ENCODE peak calls at places on chromosomes 6 and 20, in nine cellular contexts. T is cardiac fibroblast, Q is HFFc6, D is ascending aorta, K is AG10803, L is Calu3, P is endothelial cell, W is AG04450, A is brain microvascular endothelial cell. O is an unnamed sample.

GRCh38 chr6:86858970-86859369 is 78.4 kb upstream of the HTR1E start:
- DNase-seq in T (no peak), Q (no peak), D (no peak), K (no peak), L (no peak), P (no peak), W (no peak), A (no peak), O (no peak)

GRCh38 chr20:3712279-3712873 is at the start of gene SIGLEC1:
- DNase-seq in T (no peak), Q (no peak), D (peak), K (no peak), L (no peak), P (no peak), W (no peak), A (no peak), O (no peak)

GRCh38 chr20:15708984-15709598 is 864.2 kb downstream of the KIF16B start:
- DNase-seq in T (peak), Q (no peak), D (no peak), K (no peak), L (peak), P (peak), W (no peak), A (no peak), O (no peak)

GRCh38 chr6:149863596-149863845 is 638 bp downstream of the LRP11 start:
- DNase-seq in T (no peak), Q (no peak), D (peak), K (no peak), L (no peak), P (no peak), W (no peak), A (no peak), O (no peak)

GRCh38 chr6:89410231-89411018 is 1.6 kb downstream of the RRAGD start:
- DNase-seq in T (no peak), Q (no peak), D (no peak), K (no peak), L (no peak), P (no peak), W (no peak), A (no peak), O (no peak)

GRCh38 chr20:4961746-4962145 is 39.6 kb downstream of the SLC23A2 start:
- DNase-seq in T (peak), Q (no peak), D (no peak), K (peak), L (no peak), P (no peak), W (peak), A (peak), O (no peak)

GRCh38 chr6:144176043-144176442 is 25.7 kb downstream of the STX11 start:
- DNase-seq in T (no peak), Q (no peak), D (no peak), K (no peak), L (no peak), P (no peak), W (no peak), A (no peak), O (no peak)

GRCh38 chr6:16663896-16664295 is 97.4 kb downstream of the ATXN1 start:
- DNase-seq in T (no peak), Q (no peak), D (no peak), K (peak), L (no peak), P (no peak), W (no peak), A (no peak), O (no peak)

GRCh38 chr6:10954590-10955010 is 67.7 kb downstream of the SYCP2L start:
- DNase-seq in T (peak), Q (peak), D (peak), K (peak), L (peak), P (peak), W (peak), A (peak), O (peak)

GRCh38 chr6:144259988-144260387 is 25.1 kb upstream of the UTRN start:
- DNase-seq in T (peak), Q (no peak), D (no peak), K (peak), L (no peak), P (no peak), W (no peak), A (no peak), O (no peak)

GRCh38 chr6:39008737-39009136 is 39.8 kb upstream of the GLP1R start:
- DNase-seq in T (no peak), Q (no peak), D (no peak), K (no peak), L (no peak), P (no peak), W (no peak), A (no peak), O (no peak)

GRCh38 chr20:49798718-49799117 is 13.9 kb upstream of the SLC9A8 start:
- DNase-seq in T (no peak), Q (no peak), D (no peak), K (no peak), L (no peak), P (no peak), W (no peak), A (no peak), O (no peak)

GRCh38 chr6:15800821-15801617 is 138.2 kb upstream of the DTNBP1 start:
- DNase-seq in T (no peak), Q (no peak), D (no peak), K (no peak), L (no peak), P (no peak), W (no peak), A (no peak), O (no peak)

GRCh38 chr6:26388014-26388413 is 5.1 kb downstream of the BTN2A2 start:
- DNase-seq in T (no peak), Q (no peak), D (no peak), K (no peak), L (peak), P (no peak), W (no peak), A (peak), O (no peak)

GRCh38 chr6:6596529-6596928 is 8.0 kb downstream of the LY86 start:
- DNase-seq in T (no peak), Q (no peak), D (no peak), K (no peak), L (no peak), P (no peak), W (no peak), A (no peak), O (no peak)

GRCh38 chr6:150890346-150890745 is 24.8 kb downstream of the MTHFD1L start:
- DNase-seq in T (no peak), Q (no peak), D (peak), K (no peak), L (no peak), P (no peak), W (no peak), A (no peak), O (no peak)

GRCh38 chr6:160142115-160142715 is 20.6 kb downstream of the SLC22A1 start:
- DNase-seq in T (no peak), Q (no peak), D (no peak), K (no peak), L (no peak), P (no peak), W (no peak), A (no peak), O (no peak)

GRCh38 chr6:139311826-139312225 is 20.0 kb upstream of the TXLNB start:
- DNase-seq in T (peak), Q (no peak), D (no peak), K (no peak), L (no peak), P (no peak), W (no peak), A (no peak), O (no peak)

GRCh38 chr6:31265926-31266325 is 6.0 kb downstream of the HLA-C start:
- DNase-seq in T (no peak), Q (no peak), D (no peak), K (no peak), L (no peak), P (no peak), W (no peak), A (no peak), O (no peak)

GRCh38 chr20:58647814-58648501 is 3.1 kb upstream of the STX16 start:
- DNase-seq in T (peak), Q (peak), D (no peak), K (peak), L (no peak), P (no peak), W (peak), A (no peak), O (no peak)

GRCh38 chr6:26516481-26517427 is 16.7 kb downstream of the BTN1A1 start:
- DNase-seq in T (no peak), Q (no peak), D (no peak), K (no peak), L (no peak), P (no peak), W (no peak), A (no peak), O (no peak)

GRCh38 chr6:66561479-66561878 is 854.5 kb upstream of the EYS start:
- DNase-seq in T (no peak), Q (no peak), D (no peak), K (no peak), L (no peak), P (no peak), W (no peak), A (no peak), O (no peak)

GRCh38 chr6:113969888-113970807 is 800 bp downstream of the HDAC2 start:
- DNase-seq in T (peak), Q (no peak), D (peak), K (peak), L (peak), P (peak), W (no peak), A (no peak), O (peak)

GRCh38 chr20:6006603-6006949 is 47.3 kb downstream of the LRRN4 start:
- DNase-seq in T (no peak), Q (no peak), D (no peak), K (no peak), L (no peak), P (no peak), W (no peak), A (no peak), O (no peak)

GRCh38 chr6:31079656-31080261 is 32.6 kb downstream of the C6orf15 start:
- DNase-seq in T (peak), Q (peak), D (peak), K (peak), L (peak), P (peak), W (peak), A (peak), O (peak)

GRCh38 chr20:32480361-32481199 is 104.6 kb downstream of the NOL4L start:
- DNase-seq in T (peak), Q (no peak), D (no peak), K (no peak), L (no peak), P (no peak), W (no peak), A (no peak), O (no peak)

GRCh38 chr20:62338294-62338620 is 28.9 kb downstream of the LAMA5 start:
- DNase-seq in T (no peak), Q (no peak), D (no peak), K (no peak), L (no peak), P (no peak), W (no peak), A (no peak), O (no peak)

GRCh38 chr6:30682181-30683117 is 4.0 kb downstream of the PPP1R18 start:
- DNase-seq in T (peak), Q (peak), D (peak), K (peak), L (peak), P (peak), W (no peak), A (peak), O (peak)

GRCh38 chr6:105326838-105327745 is 75.8 kb downstream of the PREP start:
- DNase-seq in T (no peak), Q (peak), D (no peak), K (peak), L (peak), P (no peak), W (peak), A (peak), O (no peak)

GRCh38 chr6:149913085-149913484 is 9.8 kb downstream of the RAET1G start:
- DNase-seq in T (no peak), Q (no peak), D (no peak), K (no peak), L (no peak), P (no peak), W (no peak), A (no peak), O (no peak)

GRCh38 chr20:6769953-6770831 is 2.7 kb downstream of the BMP2 start:
- DNase-seq in T (peak), Q (no peak), D (peak), K (peak), L (peak), P (peak), W (no peak), A (peak), O (no peak)

GRCh38 chr6:6962699-6963098 is 145.1 kb upstream of the RREB1 start:
- DNase-seq in T (no peak), Q (no peak), D (no peak), K (no peak), L (no peak), P (no peak), W (no peak), A (no peak), O (no peak)

GRCh38 chr6:15340775-15341174 is 94.9 kb downstream of the JARID2 start:
- DNase-seq in T (no peak), Q (no peak), D (no peak), K (no peak), L (no peak), P (no peak), W (no peak), A (no peak), O (no peak)

GRCh38 chr20:760751-761417 is 7.4 kb downstream of the SLC52A3 start:
- DNase-seq in T (peak), Q (no peak), D (no peak), K (no peak), L (no peak), P (peak), W (no peak), A (no peak), O (no peak)

GRCh38 chr6:68776382-68776781 is 141.3 kb downstream of the ADGRB3 start:
- DNase-seq in T (no peak), Q (no peak), D (no peak), K (no peak), L (no peak), P (no peak), W (no peak), A (no peak), O (no peak)

GRCh38 chr6:68777956-68778355 is 142.9 kb downstream of the ADGRB3 start:
- DNase-seq in T (peak), Q (no peak), D (peak), K (peak), L (no peak), P (no peak), W (no peak), A (peak), O (no peak)

GRCh38 chr6:68774843-68775242 is 139.8 kb downstream of the ADGRB3 start:
- DNase-seq in T (no peak), Q (no peak), D (no peak), K (no peak), L (no peak), P (no peak), W (no peak), A (no peak), O (no peak)

GRCh38 chr6:68778356-68779020 is 143.4 kb downstream of the ADGRB3 start:
- DNase-seq in T (peak), Q (no peak), D (no peak), K (peak), L (peak), P (peak), W (no peak), A (peak), O (peak)

GRCh38 chr6:68779366-68779765 is 144.3 kb downstream of the ADGRB3 start:
- DNase-seq in T (no peak), Q (no peak), D (no peak), K (no peak), L (no peak), P (no peak), W (no peak), A (no peak), O (no peak)
- TF ChIP-seq CTCF in T (no peak), Q (no peak), D (no peak), K (no peak), L (no peak), P (no peak), W (no peak), A (no peak), O (no peak)

GRCh38 chr20:41630846-41631245 is 12.7 kb upstream of the CHD6 start:
- DNase-seq in T (no peak), Q (no peak), D (no peak), K (no peak), L (no peak), P (no peak), W (no peak), A (no peak), O (no peak)

GRCh38 chr20:41622584-41622983 is 4.4 kb upstream of the CHD6 start:
- DNase-seq in T (no peak), Q (no peak), D (no peak), K (no peak), L (no peak), P (no peak), W (no peak), A (no peak), O (no peak)

GRCh38 chr20:41627611-41628244 is 9.6 kb upstream of the CHD6 start:
- DNase-seq in T (no peak), Q (no peak), D (no peak), K (no peak), L (no peak), P (no peak), W (no peak), A (no peak), O (no peak)

GRCh38 chr20:41623625-41624024 is 5.4 kb upstream of the CHD6 start:
- DNase-seq in T (no peak), Q (no peak), D (no peak), K (peak), L (no peak), P (no peak), W (no peak), A (no peak), O (no peak)

DNA sequence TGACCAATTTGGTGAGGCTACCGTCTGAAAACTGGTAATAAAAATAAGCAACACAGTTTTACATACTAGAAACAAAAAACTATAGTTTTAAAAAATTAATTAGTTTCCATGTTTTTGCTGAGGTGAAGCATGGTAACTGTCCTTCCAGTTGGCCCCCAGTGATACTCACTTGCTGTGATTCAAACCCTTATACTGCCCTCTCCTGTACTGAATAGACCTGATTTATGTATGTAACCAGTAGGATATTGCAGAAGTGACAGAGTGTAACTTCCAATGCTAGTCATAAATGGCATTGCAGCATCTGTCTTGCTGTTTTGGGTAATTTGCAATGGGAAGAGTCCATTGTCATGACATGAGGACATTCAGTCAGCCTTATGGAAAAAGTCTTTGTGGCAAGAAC is 8.8 kb upstream of the CHD6 start:
- DNase-seq in T (no peak), Q (no peak), D (no peak), K (no peak), L (no peak), P (no peak), W (no peak), A (no peak), O (no peak)
- TF ChIP-seq CTCF in T (no peak), Q (no peak), D (no peak), K (no peak), L (no peak), P (no peak), W (no peak), A (no peak), O (no peak)

GRCh38 chr6:168318090-168318489 is 1.5 kb downstream of the DACT2 start:
- DNase-seq in T (no peak), Q (no peak), D (no peak), K (no peak), L (no peak), P (no peak), W (no peak), A (no peak), O (no peak)

GRCh38 chr6:168314029-168314420 is 5.6 kb downstream of the DACT2 start:
- DNase-seq in T (no peak), Q (no peak), D (no peak), K (no peak), L (no peak), P (no peak), W (no peak), A (no peak), O (no peak)

GRCh38 chr6:168315626-168316025 is 4.0 kb downstream of the DACT2 start:
- DNase-seq in T (no peak), Q (no peak), D (no peak), K (no peak), L (no peak), P (no peak), W (no peak), A (no peak), O (no peak)

GRCh38 chr6:168313371-168314028 is 6.1 kb downstream of the DACT2 start:
- DNase-seq in T (no peak), Q (no peak), D (no peak), K (no peak), L (no peak), P (no peak), W (no peak), A (no peak), O (no peak)

GRCh38 chr6:168314948-168315347 is 4.6 kb downstream of the DACT2 start:
- DNase-seq in T (peak), Q (no peak), D (no peak), K (peak), L (no peak), P (no peak), W (no peak), A (no peak), O (no peak)
- TF ChIP-seq CTCF in T (no peak), Q (no peak), D (no peak), K (peak), L (no peak), P (no peak), W (no peak), A (no peak), O (no peak)

GRCh38 chr20:37389844-37390275 is 43.9 kb downstream of the SRC start:
- DNase-seq in T (no peak), Q (no peak), D (peak), K (no peak), L (no peak), P (peak), W (no peak), A (no peak), O (no peak)
- TF ChIP-seq CTCF in T (peak), Q (peak), D (no peak), K (no peak), L (no peak), P (no peak), W (no peak), A (peak), O (no peak)

DNA sequence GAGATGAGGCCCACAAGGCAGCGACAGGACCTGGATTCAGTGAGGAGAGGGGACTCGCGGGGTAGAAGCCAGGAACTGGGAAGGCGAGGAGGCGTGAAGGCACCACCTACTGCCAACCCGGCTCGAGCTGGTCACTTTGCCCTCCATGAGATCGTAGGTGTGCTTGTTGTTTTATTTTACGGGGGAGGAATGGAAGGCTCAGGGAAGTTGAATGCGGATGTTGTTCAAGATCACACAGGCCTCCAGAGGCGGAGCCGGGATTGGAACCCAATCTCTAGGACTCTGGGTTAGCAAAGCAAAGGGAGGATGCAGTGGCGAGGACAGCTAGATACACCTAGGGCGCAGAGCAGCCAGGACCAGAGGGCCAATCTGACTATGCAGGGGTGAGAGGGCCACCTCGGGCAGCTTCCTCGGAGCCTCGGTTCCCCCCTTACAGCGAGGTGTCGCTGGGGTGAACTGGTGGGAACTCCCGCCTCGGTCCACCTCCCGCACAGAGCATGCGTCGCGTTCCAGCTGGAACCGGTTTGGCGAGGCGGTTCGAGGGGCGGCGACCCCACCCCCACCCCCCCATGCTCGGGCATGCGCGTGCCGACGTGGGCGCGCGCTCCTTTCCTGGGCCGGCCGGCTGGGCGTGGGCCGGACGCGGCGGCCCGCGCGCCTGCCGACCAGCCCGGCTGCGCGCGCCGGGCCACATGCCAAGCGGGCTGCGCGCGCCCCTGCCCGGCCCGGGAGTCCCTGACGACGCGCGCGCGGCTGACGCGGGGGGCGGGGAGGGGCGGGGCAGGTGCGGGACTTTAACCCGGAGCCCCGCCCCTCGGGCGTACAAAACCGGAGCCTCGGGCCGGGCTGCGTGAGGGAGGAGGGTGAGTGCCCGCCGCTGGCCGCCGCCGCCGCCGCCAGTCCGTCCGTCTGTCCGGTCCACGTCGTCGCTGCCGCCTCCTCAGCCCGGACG is 80.4 kb upstream of the MYL9 start:
- DNase-seq in T (peak), Q (peak), D (peak), K (peak), L (peak), P (peak), W (peak), A (peak), O (peak)
- TF ChIP-seq CTCF in T (no peak), Q (no peak), D (no peak), K (no peak), L (no peak), P (no peak), W (no peak), A (no peak), O (no peak)